ENCODE peak calls at places on chromosome 2, in nine cellular contexts. One of them, this sample, is unnamed.

GRCh38 chr2:189379287-189379630 is 62.0 kb upstream of the WDR75 start:
- DNase-seq in HepG2: no peak
- DNase-seq in HL-60: no peak
- DNase-seq in GM12878: no peak
- DNase-seq in H1: no peak
- DNase-seq in GM23338: peak
- DNase-seq in transverse colon: no peak
- DNase-seq in HCT116: no peak
- DNase-seq in stomach: no peak
- DNase-seq in this sample: no peak

GRCh38 chr2:160096414-160096813 is 34.0 kb upstream of the PLA2R1 start:
- DNase-seq in stomach: no peak
- DNase-seq in GM23338: no peak
- DNase-seq in H1: no peak
- DNase-seq in HL-60: peak
- DNase-seq in HepG2: no peak
- DNase-seq in transverse colon: no peak
- DNase-seq in HCT116: no peak
- DNase-seq in GM12878: no peak
- DNase-seq in this sample: no peak

GRCh38 chr2:18119883-18120282 is 241.4 kb downstream of the KCNS3 start:
- DNase-seq in HCT116: no peak
- DNase-seq in HL-60: no peak
- DNase-seq in GM12878: no peak
- DNase-seq in transverse colon: no peak
- DNase-seq in stomach: no peak
- DNase-seq in GM23338: no peak
- DNase-seq in H1: no peak
- DNase-seq in HepG2: no peak
- DNase-seq in this sample: no peak

GRCh38 chr2:1591461-1591770 is 152.9 kb downstream of the PXDN start:
- DNase-seq in HL-60: no peak
- DNase-seq in HCT116: no peak
- DNase-seq in H1: no peak
- DNase-seq in HepG2: no peak
- DNase-seq in GM12878: no peak
- DNase-seq in transverse colon: no peak
- DNase-seq in stomach: no peak
- DNase-seq in GM23338: no peak
- DNase-seq in this sample: no peak

GRCh38 chr2:52611757-52612156 is 1155.8 kb upstream of the CHAC2 start:
- DNase-seq in H1: no peak
- DNase-seq in GM12878: no peak
- DNase-seq in HepG2: no peak
- DNase-seq in HCT116: no peak
- DNase-seq in stomach: no peak
- DNase-seq in HL-60: no peak
- DNase-seq in GM23338: no peak
- DNase-seq in transverse colon: no peak
- DNase-seq in this sample: no peak

GRCh38 chr2:31386648-31387047 is 27.9 kb downstream of the XDH start:
- DNase-seq in HepG2: peak
- DNase-seq in stomach: no peak
- DNase-seq in transverse colon: no peak
- DNase-seq in HL-60: no peak
- DNase-seq in HCT116: no peak
- DNase-seq in GM23338: peak
- DNase-seq in GM12878: no peak
- DNase-seq in H1: peak
- DNase-seq in this sample: no peak

GRCh38 chr2:230919681-230920080 is 5.4 kb downstream of the GPR55 start:
- DNase-seq in GM23338: no peak
- DNase-seq in H1: no peak
- DNase-seq in stomach: no peak
- DNase-seq in HepG2: no peak
- DNase-seq in HL-60: no peak
- DNase-seq in transverse colon: no peak
- DNase-seq in HCT116: no peak
- DNase-seq in GM12878: no peak
- DNase-seq in this sample: no peak

GRCh38 chr2:231527955-231528635 is 2.1 kb downstream of the NMUR1 start:
- DNase-seq in stomach: no peak
- DNase-seq in HepG2: no peak
- DNase-seq in transverse colon: no peak
- DNase-seq in GM23338: no peak
- DNase-seq in GM12878: no peak
- DNase-seq in HL-60: no peak
- DNase-seq in HCT116: no peak
- DNase-seq in H1: no peak
- DNase-seq in this sample: no peak

GRCh38 chr2:30628341-30628740 is 178.9 kb downstream of the CAPN13 start:
- DNase-seq in stomach: no peak
- DNase-seq in transverse colon: no peak
- DNase-seq in HepG2: no peak
- DNase-seq in HCT116: no peak
- DNase-seq in H1: no peak
- DNase-seq in HL-60: no peak
- DNase-seq in GM12878: no peak
- DNase-seq in GM23338: no peak
- DNase-seq in this sample: no peak

DNA sequence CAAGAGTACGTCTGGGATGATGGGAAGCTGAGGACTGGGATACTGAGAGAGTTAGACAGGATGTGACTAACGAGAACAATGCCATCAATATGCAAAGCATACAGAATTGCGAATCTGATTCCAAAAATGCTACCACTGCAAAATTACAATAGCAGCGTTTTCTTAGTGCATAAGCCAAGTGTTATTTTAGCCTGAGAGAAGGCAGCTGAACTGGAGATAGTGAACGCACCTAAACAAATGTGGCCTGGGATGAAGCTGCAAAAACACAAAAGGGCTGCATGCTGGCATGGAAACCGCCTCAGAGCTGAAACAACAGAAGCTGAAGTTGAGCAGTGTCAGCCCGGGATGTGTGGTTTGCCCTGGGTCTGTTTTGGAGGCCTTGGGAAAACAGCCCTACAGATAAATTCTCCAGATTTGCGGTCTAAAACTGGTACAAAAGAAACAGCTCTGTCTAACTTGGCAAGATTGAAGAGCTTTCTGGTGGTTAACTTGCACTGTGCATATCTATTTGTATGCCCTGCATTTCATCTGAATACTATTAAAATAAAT is 45.5 kb downstream of the LYPD6 start:
- DNase-seq in HCT116: no peak
- DNase-seq in stomach: no peak
- DNase-seq in GM23338: no peak
- DNase-seq in transverse colon: no peak
- DNase-seq in HL-60: no peak
- DNase-seq in HepG2: no peak
- DNase-seq in H1: no peak
- DNase-seq in GM12878: no peak
- DNase-seq in this sample: no peak
- TF ChIP-seq POLR2AphosphoS5 in HCT116: no peak
- TF ChIP-seq POLR2AphosphoS5 in stomach: no peak
- TF ChIP-seq POLR2AphosphoS5 in GM23338: no peak
- TF ChIP-seq POLR2AphosphoS5 in transverse colon: no peak
- TF ChIP-seq POLR2AphosphoS5 in HL-60: no peak
- TF ChIP-seq POLR2AphosphoS5 in HepG2: no peak
- TF ChIP-seq POLR2AphosphoS5 in H1: no peak
- TF ChIP-seq POLR2AphosphoS5 in GM12878: no peak
- TF ChIP-seq POLR2AphosphoS5 in this sample: no peak

GRCh38 chr2:9178110-9178904 is 28.3 kb upstream of the ASAP2 start:
- DNase-seq in HL-60: no peak
- DNase-seq in stomach: peak
- DNase-seq in transverse colon: peak
- DNase-seq in HCT116: no peak
- DNase-seq in H1: no peak
- DNase-seq in GM23338: peak
- DNase-seq in HepG2: no peak
- DNase-seq in GM12878: peak
- DNase-seq in this sample: no peak

GRCh38 chr2:9178905-9179571 is 27.6 kb upstream of the ASAP2 start:
- DNase-seq in HCT116: no peak
- DNase-seq in GM23338: no peak
- DNase-seq in HL-60: no peak
- DNase-seq in transverse colon: peak
- DNase-seq in GM12878: peak
- DNase-seq in H1: no peak
- DNase-seq in HepG2: peak
- DNase-seq in stomach: peak
- DNase-seq in this sample: no peak

GRCh38 chr2:9174771-9175441 is 31.7 kb upstream of the ASAP2 start:
- DNase-seq in stomach: no peak
- DNase-seq in GM23338: peak
- DNase-seq in HCT116: no peak
- DNase-seq in HL-60: no peak
- DNase-seq in H1: no peak
- DNase-seq in GM12878: no peak
- DNase-seq in HepG2: no peak
- DNase-seq in transverse colon: no peak
- DNase-seq in this sample: no peak

GRCh38 chr2:9184319-9184807 is 22.2 kb upstream of the ASAP2 start:
- DNase-seq in GM12878: no peak
- DNase-seq in H1: no peak
- DNase-seq in GM23338: no peak
- DNase-seq in HL-60: no peak
- DNase-seq in HepG2: no peak
- DNase-seq in HCT116: no peak
- DNase-seq in stomach: peak
- DNase-seq in transverse colon: no peak
- DNase-seq in this sample: no peak

DNA sequence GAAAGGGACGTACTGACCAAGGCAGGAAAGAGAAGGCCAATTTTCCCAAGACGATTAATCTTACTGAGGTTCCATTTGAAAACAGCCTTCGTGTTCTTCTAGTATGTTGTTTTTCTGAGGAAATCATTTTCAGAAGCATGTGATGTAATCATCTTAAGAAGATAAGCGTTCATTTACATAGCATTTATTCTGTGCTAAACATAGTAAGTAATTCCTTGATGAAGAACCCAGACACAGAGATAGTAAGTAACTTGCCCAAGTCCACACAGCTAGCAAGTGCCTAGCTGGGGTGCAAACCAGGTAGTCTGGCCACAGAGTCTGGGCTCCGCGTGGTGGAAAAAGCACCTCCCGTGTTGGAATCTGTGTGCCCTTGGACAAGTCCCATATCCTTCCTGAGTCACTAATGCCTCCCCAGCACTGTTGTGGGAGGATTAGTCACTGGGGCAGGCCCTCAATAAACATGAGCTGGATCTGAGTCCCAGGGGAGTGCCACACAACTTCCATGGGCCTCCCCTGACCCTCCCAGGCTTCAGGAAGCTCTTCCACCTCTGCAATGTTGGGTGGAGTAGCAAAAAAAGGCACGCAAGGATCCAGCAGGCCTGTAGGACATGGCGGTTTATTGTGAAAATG is 26.9 kb upstream of the ASAP2 start:
- DNase-seq in stomach: peak
- DNase-seq in HCT116: peak
- DNase-seq in transverse colon: peak
- DNase-seq in H1: no peak
- DNase-seq in GM23338: no peak
- DNase-seq in HL-60: no peak
- DNase-seq in GM12878: no peak
- DNase-seq in HepG2: peak
- DNase-seq in this sample: no peak
- TF ChIP-seq POLR2AphosphoS5 in stomach: no peak
- TF ChIP-seq POLR2AphosphoS5 in HCT116: peak
- TF ChIP-seq POLR2AphosphoS5 in transverse colon: peak
- TF ChIP-seq POLR2AphosphoS5 in H1: no peak
- TF ChIP-seq POLR2AphosphoS5 in GM23338: no peak
- TF ChIP-seq POLR2AphosphoS5 in HL-60: no peak
- TF ChIP-seq POLR2AphosphoS5 in GM12878: no peak
- TF ChIP-seq POLR2AphosphoS5 in HepG2: no peak
- TF ChIP-seq POLR2AphosphoS5 in this sample: no peak

DNA sequence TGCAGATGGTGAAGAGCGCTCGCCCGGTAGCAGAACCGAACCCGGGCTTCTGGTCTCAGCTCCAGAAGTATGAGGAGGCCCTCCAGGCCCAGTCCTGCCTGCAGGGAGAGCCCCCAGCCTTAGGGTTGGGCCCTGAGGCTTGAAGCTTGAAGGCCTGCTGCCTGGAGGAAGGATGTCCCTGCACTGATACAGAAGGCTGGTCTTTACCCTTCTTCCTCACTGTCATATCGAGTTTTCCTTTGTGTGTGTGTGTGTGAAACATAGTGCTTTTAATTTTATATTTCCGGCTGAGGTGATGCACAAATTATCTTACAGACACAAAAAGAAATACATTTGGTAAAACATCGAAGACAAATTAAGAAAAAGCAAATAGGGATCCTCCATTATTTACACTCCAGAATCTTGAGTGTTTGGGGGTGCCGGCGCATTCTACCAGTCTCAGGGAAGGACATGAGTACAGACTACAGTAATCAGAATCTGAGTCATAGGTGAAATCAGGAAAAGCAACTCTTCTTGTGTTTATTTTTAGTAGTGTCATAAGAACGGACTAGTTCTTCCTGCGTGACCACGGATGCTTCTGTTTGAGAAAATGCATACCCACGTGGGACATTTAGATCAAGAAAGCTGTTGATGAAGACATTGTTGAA is 1.3 kb downstream of the DUSP28 start:
- DNase-seq in HepG2: no peak
- DNase-seq in GM23338: no peak
- DNase-seq in HCT116: no peak
- DNase-seq in transverse colon: peak
- DNase-seq in stomach: no peak
- DNase-seq in GM12878: peak
- DNase-seq in H1: peak
- DNase-seq in HL-60: no peak
- DNase-seq in this sample: no peak
- TF ChIP-seq POLR2AphosphoS5 in HepG2: no peak
- TF ChIP-seq POLR2AphosphoS5 in GM23338: no peak
- TF ChIP-seq POLR2AphosphoS5 in HCT116: no peak
- TF ChIP-seq POLR2AphosphoS5 in transverse colon: no peak
- TF ChIP-seq POLR2AphosphoS5 in stomach: no peak
- TF ChIP-seq POLR2AphosphoS5 in GM12878: no peak
- TF ChIP-seq POLR2AphosphoS5 in H1: no peak
- TF ChIP-seq POLR2AphosphoS5 in HL-60: no peak
- TF ChIP-seq POLR2AphosphoS5 in this sample: no peak

DNA sequence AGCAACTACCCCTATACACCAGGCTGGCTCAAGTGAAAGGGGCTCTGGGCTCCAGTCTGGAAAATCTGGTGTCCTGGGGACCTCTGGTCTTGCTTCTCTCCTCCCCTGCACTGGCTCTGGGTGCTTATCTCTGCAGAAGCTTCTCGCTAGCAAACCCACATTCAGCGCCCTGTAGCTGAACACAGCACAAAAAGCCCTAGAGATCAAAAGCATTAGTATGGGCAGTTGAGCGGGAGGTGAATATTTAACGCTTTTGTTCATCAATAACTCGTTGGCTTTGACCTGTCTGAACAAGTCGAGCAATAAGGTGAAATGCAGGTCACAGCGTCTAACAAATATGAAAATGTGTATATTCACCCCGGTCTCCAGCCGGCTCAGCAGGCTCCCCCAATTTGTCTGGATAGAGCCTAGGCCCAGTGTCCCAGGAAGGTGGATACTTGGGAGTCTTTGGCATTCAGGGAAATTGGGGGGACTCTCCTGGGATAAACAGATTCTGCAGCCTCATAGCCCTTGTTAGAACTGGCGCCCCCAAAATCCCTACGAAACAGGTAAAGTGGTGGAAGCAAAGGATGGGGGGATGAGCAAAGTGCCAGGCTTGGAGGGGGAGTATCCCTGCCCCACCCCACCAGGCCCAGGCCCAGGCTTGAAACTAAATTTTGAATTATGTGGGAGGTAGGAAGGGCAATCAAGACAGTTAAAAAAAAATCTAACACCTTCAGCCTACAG is 2.4 kb upstream of the HOXD4 start:
- DNase-seq in HL-60: no peak
- DNase-seq in GM12878: no peak
- DNase-seq in stomach: peak
- DNase-seq in GM23338: peak
- DNase-seq in transverse colon: no peak
- DNase-seq in HCT116: no peak
- DNase-seq in H1: no peak
- DNase-seq in HepG2: no peak
- DNase-seq in this sample: no peak
- TF ChIP-seq POLR2AphosphoS5 in HL-60: no peak
- TF ChIP-seq POLR2AphosphoS5 in GM12878: no peak
- TF ChIP-seq POLR2AphosphoS5 in stomach: no peak
- TF ChIP-seq POLR2AphosphoS5 in GM23338: no peak
- TF ChIP-seq POLR2AphosphoS5 in transverse colon: no peak
- TF ChIP-seq POLR2AphosphoS5 in HCT116: no peak
- TF ChIP-seq POLR2AphosphoS5 in H1: no peak
- TF ChIP-seq POLR2AphosphoS5 in HepG2: no peak
- TF ChIP-seq POLR2AphosphoS5 in this sample: no peak